ENCODE peak calls at places on chromosomes 4 and X, in seven cellular contexts. One of them, this sample, is unnamed.

GRCh38 chrX:2767631-2768455 is 16.0 kb downstream of the XG start:
- DNase-seq in stomach: no peak
- DNase-seq in H1: no peak
- DNase-seq in A549: peak
- DNase-seq in adrenal gland: peak
- DNase-seq in suprapubic skin: peak
- DNase-seq in upper lobe of left lung: no peak
- DNase-seq in this sample: peak

GRCh38 chr4:10441512-10441911 is 15.7 kb downstream of the ZNF518B start:
- DNase-seq in adrenal gland: no peak
- DNase-seq in suprapubic skin: no peak
- DNase-seq in H1: no peak
- DNase-seq in stomach: no peak
- DNase-seq in upper lobe of left lung: no peak
- DNase-seq in A549: no peak
- DNase-seq in this sample: no peak

GRCh38 chrX:114800719-114801118 is 216.7 kb downstream of the IL13RA2 start:
- DNase-seq in suprapubic skin: no peak
- DNase-seq in adrenal gland: peak
- DNase-seq in H1: no peak
- DNase-seq in A549: peak
- DNase-seq in upper lobe of left lung: no peak
- DNase-seq in stomach: no peak
- DNase-seq in this sample: no peak

GRCh38 chrX:38986586-38986985 is 185.3 kb downstream of the MID1IP1 start:
- DNase-seq in H1: no peak
- DNase-seq in A549: no peak
- DNase-seq in upper lobe of left lung: no peak
- DNase-seq in suprapubic skin: no peak
- DNase-seq in adrenal gland: no peak
- DNase-seq in stomach: no peak
- DNase-seq in this sample: peak

GRCh38 chr4:99859618-99860017 is 34.6 kb downstream of the LAMTOR3 start:
- DNase-seq in suprapubic skin: no peak
- DNase-seq in H1: no peak
- DNase-seq in upper lobe of left lung: no peak
- DNase-seq in stomach: no peak
- DNase-seq in A549: no peak
- DNase-seq in adrenal gland: no peak
- DNase-seq in this sample: no peak

GRCh38 chr4:173505924-173506779 is 23.9 kb downstream of the HAND2 start:
- DNase-seq in adrenal gland: peak
- DNase-seq in H1: peak
- DNase-seq in A549: peak
- DNase-seq in upper lobe of left lung: no peak
- DNase-seq in stomach: peak
- DNase-seq in suprapubic skin: no peak
- DNase-seq in this sample: peak

GRCh38 chr4:94978904-94979303 is 221.1 kb downstream of the BMPR1B start:
- DNase-seq in H1: no peak
- DNase-seq in A549: no peak
- DNase-seq in stomach: no peak
- DNase-seq in adrenal gland: no peak
- DNase-seq in upper lobe of left lung: no peak
- DNase-seq in suprapubic skin: no peak
- DNase-seq in this sample: no peak

GRCh38 chrX:77640702-77641101 is 145.3 kb downstream of the ATRX start:
- DNase-seq in adrenal gland: no peak
- DNase-seq in stomach: no peak
- DNase-seq in H1: no peak
- DNase-seq in suprapubic skin: no peak
- DNase-seq in upper lobe of left lung: no peak
- DNase-seq in A549: no peak
- DNase-seq in this sample: no peak

GRCh38 chr4:139770361-139770760 is 104.7 kb downstream of the MGST2 start:
- DNase-seq in A549: peak
- DNase-seq in suprapubic skin: no peak
- DNase-seq in adrenal gland: no peak
- DNase-seq in H1: no peak
- DNase-seq in upper lobe of left lung: no peak
- DNase-seq in stomach: no peak
- DNase-seq in this sample: no peak

GRCh38 chr4:172758586-172759340 is 409.8 kb upstream of the GALNT7 start:
- DNase-seq in A549: peak
- DNase-seq in stomach: no peak
- DNase-seq in suprapubic skin: no peak
- DNase-seq in H1: no peak
- DNase-seq in adrenal gland: no peak
- DNase-seq in upper lobe of left lung: no peak
- DNase-seq in this sample: no peak

GRCh38 chrX:110847334-110847733 is 51.7 kb upstream of the CHRDL1 start:
- DNase-seq in H1: no peak
- DNase-seq in stomach: no peak
- DNase-seq in adrenal gland: no peak
- DNase-seq in suprapubic skin: no peak
- DNase-seq in upper lobe of left lung: no peak
- DNase-seq in A549: peak
- DNase-seq in this sample: peak

GRCh38 chr4:94452476-94453300 is 946 bp downstream of the PDLIM5 start:
- DNase-seq in upper lobe of left lung: peak
- DNase-seq in stomach: peak
- DNase-seq in suprapubic skin: peak
- DNase-seq in A549: peak
- DNase-seq in H1: peak
- DNase-seq in adrenal gland: peak
- DNase-seq in this sample: peak

GRCh38 chr4:143346208-143346607 is 9.5 kb downstream of the GAB1 start:
- DNase-seq in A549: no peak
- DNase-seq in suprapubic skin: no peak
- DNase-seq in adrenal gland: no peak
- DNase-seq in stomach: no peak
- DNase-seq in upper lobe of left lung: no peak
- DNase-seq in H1: no peak
- DNase-seq in this sample: no peak

GRCh38 chr4:64713256-64713840 is 304.1 kb upstream of the TECRL start:
- DNase-seq in H1: no peak
- DNase-seq in A549: peak
- DNase-seq in upper lobe of left lung: no peak
- DNase-seq in stomach: no peak
- DNase-seq in suprapubic skin: no peak
- DNase-seq in adrenal gland: no peak
- DNase-seq in this sample: no peak

GRCh38 chr4:79366422-79366821 is 40.6 kb upstream of the NAA11 start:
- DNase-seq in upper lobe of left lung: no peak
- DNase-seq in suprapubic skin: no peak
- DNase-seq in H1: no peak
- DNase-seq in adrenal gland: no peak
- DNase-seq in A549: no peak
- DNase-seq in stomach: no peak
- DNase-seq in this sample: no peak

GRCh38 chr4:127214001-127214400 is 418.8 kb upstream of the INTU start:
- DNase-seq in A549: no peak
- DNase-seq in H1: no peak
- DNase-seq in stomach: no peak
- DNase-seq in suprapubic skin: no peak
- DNase-seq in upper lobe of left lung: no peak
- DNase-seq in adrenal gland: peak
- DNase-seq in this sample: no peak

GRCh38 chr4:17030543-17030942 is 132.1 kb upstream of the LDB2 start:
- DNase-seq in stomach: no peak
- DNase-seq in adrenal gland: no peak
- DNase-seq in upper lobe of left lung: no peak
- DNase-seq in H1: no peak
- DNase-seq in suprapubic skin: no peak
- DNase-seq in A549: peak
- DNase-seq in this sample: no peak

DNA sequence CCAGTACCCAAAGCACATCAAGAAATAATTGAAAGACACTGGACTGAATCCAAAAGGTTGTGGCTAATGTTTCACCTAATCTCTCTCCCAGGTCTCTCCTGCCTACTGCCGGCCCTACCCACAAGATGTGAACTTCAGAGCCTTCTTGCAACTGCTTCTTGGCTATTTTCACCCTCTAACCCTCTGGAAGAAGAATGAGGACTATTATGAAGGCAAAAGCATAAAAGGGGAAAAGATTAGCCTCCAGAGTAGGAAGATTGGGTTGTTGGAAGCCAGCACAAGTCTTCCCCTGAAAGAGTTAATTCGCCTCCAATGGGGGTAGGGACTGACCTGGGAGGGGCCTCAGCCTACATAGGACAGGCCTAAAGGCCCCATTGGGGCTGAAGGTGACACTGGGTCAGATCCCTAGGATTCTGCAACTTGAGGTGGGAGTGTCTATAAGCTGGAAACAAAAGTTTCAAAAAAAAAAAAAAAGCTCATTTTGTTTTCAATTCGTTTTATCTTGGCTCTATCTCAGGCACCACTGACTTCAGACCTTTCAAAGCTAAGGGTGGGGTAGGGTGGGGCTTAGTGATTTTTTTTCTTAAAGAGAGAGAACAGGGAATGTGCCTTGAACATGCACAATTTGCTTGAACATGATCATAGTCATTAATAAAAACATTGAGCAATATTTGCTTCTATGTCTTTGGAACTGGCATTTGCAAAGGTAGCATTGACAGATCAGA is 278.6 kb upstream of the KLF3 start:
- DNase-seq in A549: peak
- DNase-seq in H1: no peak
- DNase-seq in suprapubic skin: no peak
- DNase-seq in upper lobe of left lung: no peak
- DNase-seq in stomach: no peak
- DNase-seq in adrenal gland: peak
- DNase-seq in this sample: no peak
- H3K27ac ChIP-seq in A549: peak
- H3K27ac ChIP-seq in H1: no peak
- H3K27ac ChIP-seq in suprapubic skin: peak
- H3K27ac ChIP-seq in upper lobe of left lung: no peak
- H3K27ac ChIP-seq in stomach: peak
- H3K27ac ChIP-seq in adrenal gland: peak
- H3K27ac ChIP-seq in this sample: no peak

DNA sequence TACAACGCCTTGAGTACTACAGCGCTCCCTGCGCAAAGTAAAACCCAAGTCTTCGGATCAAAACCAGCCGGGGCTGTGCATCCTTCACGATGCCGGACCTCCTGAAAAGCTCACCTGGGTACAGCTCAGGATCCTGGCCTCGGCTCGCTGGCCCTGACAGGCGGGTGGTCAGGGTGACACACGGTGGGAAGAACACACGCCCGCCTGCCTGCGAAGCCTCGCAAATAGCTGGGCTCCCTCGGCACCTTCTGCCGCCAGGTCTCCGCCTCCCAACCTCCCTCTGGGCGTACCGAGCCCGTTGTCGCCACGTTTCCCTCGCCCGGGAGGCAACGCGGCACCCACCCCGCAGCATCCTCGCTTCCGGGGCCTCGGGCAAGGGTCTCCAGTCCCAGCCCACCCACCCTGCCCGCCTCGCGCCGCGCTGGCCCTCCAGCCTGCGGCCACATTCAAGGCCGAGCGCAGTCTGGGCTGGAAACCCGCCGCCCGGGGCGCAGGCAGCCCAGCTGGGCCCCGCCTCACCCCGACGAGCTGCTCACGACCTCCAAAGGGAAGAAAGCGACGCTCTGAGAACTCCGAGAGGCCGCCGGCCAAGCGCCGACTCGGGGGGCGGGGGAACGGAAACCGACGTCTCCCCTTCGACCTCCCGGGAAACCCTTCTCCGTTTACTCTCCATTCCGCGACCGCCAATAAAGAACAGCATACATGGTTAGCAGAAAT is 542 bp downstream of the PPM1K start:
- DNase-seq in H1: peak
- DNase-seq in upper lobe of left lung: peak
- DNase-seq in adrenal gland: peak
- DNase-seq in suprapubic skin: peak
- DNase-seq in stomach: peak
- DNase-seq in A549: peak
- DNase-seq in this sample: peak
- TF ChIP-seq CTCF in H1: no peak
- TF ChIP-seq CTCF in upper lobe of left lung: no peak
- TF ChIP-seq CTCF in adrenal gland: no peak
- TF ChIP-seq CTCF in suprapubic skin: no peak
- TF ChIP-seq CTCF in stomach: no peak
- TF ChIP-seq CTCF in A549: no peak
- TF ChIP-seq CTCF in this sample: peak

DNA sequence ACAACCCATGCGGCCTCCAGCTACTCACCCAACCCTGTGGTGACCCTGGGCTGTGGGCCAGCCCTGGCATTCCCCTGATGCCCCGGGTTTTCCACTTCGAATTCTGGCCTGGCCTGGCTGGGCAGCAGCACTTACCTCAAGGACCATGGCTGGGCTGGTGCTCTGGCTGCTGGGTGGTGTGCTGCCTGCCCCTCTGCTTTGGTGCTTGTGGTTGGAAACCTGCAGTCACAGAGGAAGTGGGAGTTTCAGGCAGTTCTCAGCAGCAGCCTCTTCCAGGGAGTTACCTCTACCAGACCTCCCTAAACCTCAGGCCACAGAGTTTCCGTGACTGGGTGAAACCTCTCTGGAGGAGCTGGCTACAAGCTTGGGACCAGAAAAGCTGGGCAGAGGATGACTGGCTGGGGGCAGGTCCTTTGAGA is at the start of gene CXCR3:
- DNase-seq in adrenal gland: peak
- DNase-seq in upper lobe of left lung: peak
- DNase-seq in A549: no peak
- DNase-seq in H1: no peak
- DNase-seq in suprapubic skin: no peak
- DNase-seq in stomach: no peak
- DNase-seq in this sample: no peak
- H3K27ac ChIP-seq in adrenal gland: no peak
- H3K27ac ChIP-seq in upper lobe of left lung: no peak
- H3K27ac ChIP-seq in A549: no peak
- H3K27ac ChIP-seq in H1: no peak
- H3K27ac ChIP-seq in suprapubic skin: no peak
- H3K27ac ChIP-seq in stomach: no peak
- H3K27ac ChIP-seq in this sample: no peak

GRCh38 chrX:40474205-40474626 is 106.6 kb upstream of the ATP6AP2 start:
- DNase-seq in adrenal gland: no peak
- DNase-seq in suprapubic skin: no peak
- DNase-seq in A549: peak
- DNase-seq in stomach: peak
- DNase-seq in H1: peak
- DNase-seq in upper lobe of left lung: peak
- DNase-seq in this sample: peak

GRCh38 chrX:40470830-40471429 is 109.8 kb upstream of the ATP6AP2 start:
- DNase-seq in H1: no peak
- DNase-seq in A549: peak
- DNase-seq in upper lobe of left lung: no peak
- DNase-seq in stomach: no peak
- DNase-seq in suprapubic skin: no peak
- DNase-seq in adrenal gland: no peak
- DNase-seq in this sample: peak

GRCh38 chrX:40469316-40469715 is 111.5 kb upstream of the ATP6AP2 start:
- DNase-seq in suprapubic skin: no peak
- DNase-seq in upper lobe of left lung: no peak
- DNase-seq in adrenal gland: no peak
- DNase-seq in H1: no peak
- DNase-seq in A549: no peak
- DNase-seq in stomach: no peak
- DNase-seq in this sample: no peak

GRCh38 chrX:40473460-40474204 is 107.1 kb upstream of the ATP6AP2 start:
- DNase-seq in stomach: no peak
- DNase-seq in adrenal gland: no peak
- DNase-seq in upper lobe of left lung: no peak
- DNase-seq in suprapubic skin: no peak
- DNase-seq in A549: no peak
- DNase-seq in H1: no peak
- DNase-seq in this sample: no peak

GRCh38 chrX:40471965-40472648 is 108.7 kb upstream of the ATP6AP2 start:
- DNase-seq in upper lobe of left lung: no peak
- DNase-seq in adrenal gland: no peak
- DNase-seq in A549: peak
- DNase-seq in stomach: peak
- DNase-seq in H1: peak
- DNase-seq in suprapubic skin: no peak
- DNase-seq in this sample: peak
- TF ChIP-seq CTCF in upper lobe of left lung: no peak
- TF ChIP-seq CTCF in adrenal gland: no peak
- TF ChIP-seq CTCF in A549: no peak
- TF ChIP-seq CTCF in stomach: no peak
- TF ChIP-seq CTCF in H1: peak
- TF ChIP-seq CTCF in suprapubic skin: no peak
- TF ChIP-seq CTCF in this sample: peak